ENCODE peak calls at places on chromosomes 2 and 18, in four cellular contexts. G, D, Y and N are unnamed samples.
A peak's percentile ranks its signal among the peaks of the same experiment; 100 is the strongest.

GRCh38 chr2:240405133-240405532 is 30.3 kb upstream of the GPC1 start:
- DNase-seq in Y (no peak), D (no peak), G (no peak), N (no peak)

GRCh38 chr2:209423562-209424541 is at the start of gene MAP2:
- DNase-seq in D (peak; percentile 55), G (peak; percentile 61), Y (no peak), N (peak; percentile 76)

GRCh38 chr2:96952976-96953610 is 33.3 kb downstream of the FAM178B start:
- DNase-seq in D (no peak), G (no peak), Y (no peak), N (no peak)

GRCh38 chr2:16012626-16013501 is 72.5 kb downstream of the MYCN start:
- DNase-seq in G (no peak), Y (no peak), D (no peak), N (no peak)

GRCh38 chr18:50038448-50038847 is 156.5 kb downstream of the MYO5B start:
- DNase-seq in D (no peak), G (no peak), Y (no peak), N (peak; percentile 11)

GRCh38 chr2:42922293-42922692 is 129.9 kb upstream of the HAAO start:
- DNase-seq in Y (no peak), G (no peak), D (no peak), N (no peak)

GRCh38 chr2:207356604-207357003 is 173.2 kb upstream of the CREB1 start:
- DNase-seq in G (no peak), D (no peak), Y (no peak), N (no peak)

GRCh38 chr2:218285604-218286003 is 6.7 kb downstream of the TMBIM1 start:
- DNase-seq in Y (no peak), D (no peak), G (no peak), N (no peak)

GRCh38 chr2:214069254-214069653 is 341.6 kb upstream of the VWC2L start:
- DNase-seq in G (peak; percentile 5), D (peak; percentile 52), Y (no peak), N (peak; percentile 45)

GRCh38 chr2:99488587-99488998 is 1.2 kb downstream of the REV1 start:
- DNase-seq in D (no peak), G (peak; percentile 83), Y (peak; percentile 19), N (peak; percentile 66)

GRCh38 chr2:56088411-56088810 is 95.4 kb upstream of the CCDC85A start:
- DNase-seq in Y (no peak), G (no peak), D (no peak), N (no peak)

GRCh38 chr2:232097758-232098157 is 136.2 kb downstream of the DIS3L2 start:
- DNase-seq in G (no peak), D (no peak), Y (no peak), N (no peak)

GRCh38 chr18:79605481-79605880 is 74.1 kb upstream of the CTDP1 start:
- DNase-seq in G (no peak), Y (no peak), D (no peak), N (no peak)

GRCh38 chr2:20619624-20620024 is 31.3 kb downstream of the HS1BP3 start:
- DNase-seq in G (no peak), Y (no peak), D (no peak), N (no peak)

GRCh38 chr2:108593547-108594098 is 59.4 kb downstream of the LIMS1 start:
- DNase-seq in G (no peak), Y (no peak), D (no peak), N (peak; percentile 38)

DNA sequence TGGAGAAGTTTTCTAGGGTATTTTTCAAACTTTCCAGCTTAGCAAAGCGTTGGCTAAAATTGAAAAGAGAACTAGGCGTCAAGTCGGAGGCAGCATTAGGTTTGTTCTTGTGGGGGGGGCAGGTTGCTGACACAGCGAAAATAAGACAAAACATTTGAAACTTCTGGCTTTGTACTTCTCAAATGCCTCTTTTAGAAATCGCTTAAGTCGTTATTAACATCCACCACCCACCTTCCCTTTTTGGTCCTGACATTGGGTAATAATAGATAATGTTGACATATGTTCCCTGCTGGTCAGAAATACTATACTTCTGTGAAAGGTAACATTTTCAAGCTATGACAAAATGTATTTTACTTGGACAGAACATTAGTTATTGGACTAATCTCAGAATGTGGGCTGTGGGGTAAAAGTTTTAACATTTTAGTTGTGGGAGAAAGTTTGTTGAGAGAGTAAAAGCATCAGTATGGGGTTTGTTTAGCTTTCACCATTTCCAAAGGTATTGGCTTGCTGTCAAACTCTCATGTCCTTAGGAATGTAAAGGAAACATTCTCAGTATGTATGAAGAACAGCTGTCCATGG is 88.1 kb upstream of the ZEB2 start:
- DNase-seq in G (no peak), D (no peak), Y (no peak), N (peak; percentile 29)
- TF ChIP-seq MYC in G (no peak), D (no peak), Y (no peak), N (no peak)

DNA sequence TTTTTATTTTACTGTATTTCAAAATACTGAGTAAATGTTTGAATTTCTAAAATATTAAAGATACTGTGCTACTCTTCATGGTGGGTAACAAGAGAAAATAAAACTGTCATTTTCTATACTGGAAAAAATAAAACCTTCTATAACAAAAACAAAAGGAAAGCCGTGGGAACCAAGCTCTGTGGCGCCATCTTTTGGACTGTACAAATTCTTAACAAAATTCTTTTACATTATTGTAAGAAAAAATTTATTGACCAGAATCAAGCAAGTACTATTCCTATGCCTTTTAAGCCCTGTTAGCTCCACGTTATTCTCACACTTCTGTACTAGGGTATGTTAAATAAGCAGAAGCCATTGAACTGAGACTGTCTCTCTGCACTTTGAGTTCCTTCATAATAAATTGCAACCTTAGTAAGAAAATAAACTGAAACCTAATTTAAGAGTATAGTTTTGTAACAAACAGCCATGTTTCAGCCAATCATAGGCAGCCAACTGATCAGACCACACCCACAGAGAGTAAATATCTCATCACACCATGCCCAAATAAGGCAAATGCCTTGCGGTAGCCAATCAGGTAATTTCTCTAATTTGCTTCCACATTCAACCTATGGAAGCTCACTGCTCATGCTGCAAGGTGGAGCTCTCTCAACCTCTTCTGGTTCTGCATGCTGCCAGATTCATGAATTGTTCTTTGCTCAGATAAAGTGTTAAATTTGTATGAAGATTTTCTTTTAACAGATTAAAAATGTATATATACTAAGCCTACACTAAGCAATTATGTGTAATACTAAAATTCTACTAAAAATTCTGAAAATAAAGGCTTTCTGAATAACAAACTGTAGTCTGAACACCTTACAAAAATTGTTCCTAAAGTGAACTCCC is 42.2 kb downstream of the HIBCH start:
- DNase-seq in G (peak; percentile 32), Y (no peak), D (no peak), N (peak; percentile 55)
- TF ChIP-seq CTCF in G (peak; percentile 51), Y (peak; percentile 12), D (peak; percentile 77), N (peak; percentile 32)

DNA sequence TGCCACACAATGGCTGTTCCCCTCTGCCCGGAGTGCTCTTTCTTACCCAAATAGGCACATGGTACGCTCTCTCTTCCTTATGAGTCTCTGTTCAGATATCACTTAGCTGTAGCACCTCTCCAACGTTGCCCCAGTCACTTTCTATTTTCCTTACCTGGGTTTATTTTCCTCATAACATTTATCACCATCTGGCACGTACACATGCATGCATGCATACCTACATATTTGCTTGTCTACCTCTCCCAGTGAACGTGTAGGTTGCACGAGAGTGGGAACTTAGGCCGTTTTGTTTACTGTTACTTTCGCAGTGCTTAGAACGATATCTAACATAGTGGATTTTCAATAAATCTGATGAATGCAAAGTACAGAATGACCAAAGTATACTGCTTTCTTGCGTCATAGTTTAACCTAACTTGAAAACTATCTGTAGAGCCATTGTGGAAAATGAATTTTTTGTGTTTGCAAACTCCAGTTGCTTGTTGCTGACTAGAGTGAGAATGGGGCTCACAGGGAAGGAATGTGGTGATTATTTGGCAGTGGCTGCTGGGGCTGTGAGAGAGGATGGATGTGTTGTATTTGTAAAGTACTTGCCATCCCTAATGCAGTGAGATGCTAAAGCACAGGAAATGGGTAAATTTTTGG is 47.1 kb downstream of the ACSL3 start:
- DNase-seq in Y (no peak), G (peak; percentile 67), D (no peak), N (no peak)
- TF ChIP-seq MAX in Y (no peak), G (no peak), D (no peak), N (no peak)

DNA sequence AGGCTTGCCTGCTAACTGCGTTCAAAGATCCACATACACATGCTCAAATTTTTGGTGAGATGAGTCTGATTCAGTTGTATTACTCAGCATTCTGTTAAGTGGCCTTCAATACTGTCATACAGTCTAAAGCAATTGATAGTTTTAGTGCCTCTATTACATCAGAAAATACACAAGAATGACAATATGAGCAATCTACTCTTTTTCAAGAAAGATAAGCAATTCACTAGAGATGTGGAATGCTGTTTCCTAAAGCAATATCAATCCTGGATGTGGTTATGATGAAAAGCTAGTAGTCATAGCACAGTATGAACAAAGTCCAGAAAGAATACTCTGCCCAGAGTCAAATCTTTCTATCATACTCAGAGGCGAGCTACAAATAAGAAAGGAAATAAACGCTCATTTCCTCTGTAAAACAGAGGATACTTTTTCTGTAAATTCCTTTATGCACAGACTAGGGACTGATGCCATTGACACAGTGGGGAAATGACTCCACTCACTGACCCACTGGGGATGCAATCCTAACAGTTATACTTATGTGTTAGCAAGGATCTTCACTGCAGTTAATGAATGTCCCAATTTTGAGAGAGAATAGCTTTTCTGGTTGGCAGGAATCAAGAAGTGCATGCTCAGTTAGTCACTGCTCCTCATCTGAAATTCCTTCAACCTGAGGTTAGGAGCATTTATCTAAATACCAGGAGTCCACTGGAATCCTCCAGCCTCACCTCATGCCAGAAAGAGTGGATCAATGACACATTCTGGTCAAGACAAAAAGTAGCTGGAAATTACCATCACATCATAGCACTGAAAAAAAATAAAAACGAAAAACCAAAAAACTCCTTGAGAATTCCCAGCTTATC is 83.3 kb downstream of the PDE11A start:
- DNase-seq in Y (no peak), D (peak; percentile 5), G (no peak), N (no peak)
- TF ChIP-seq MYC in Y (no peak), D (no peak), G (no peak), N (no peak)

DNA sequence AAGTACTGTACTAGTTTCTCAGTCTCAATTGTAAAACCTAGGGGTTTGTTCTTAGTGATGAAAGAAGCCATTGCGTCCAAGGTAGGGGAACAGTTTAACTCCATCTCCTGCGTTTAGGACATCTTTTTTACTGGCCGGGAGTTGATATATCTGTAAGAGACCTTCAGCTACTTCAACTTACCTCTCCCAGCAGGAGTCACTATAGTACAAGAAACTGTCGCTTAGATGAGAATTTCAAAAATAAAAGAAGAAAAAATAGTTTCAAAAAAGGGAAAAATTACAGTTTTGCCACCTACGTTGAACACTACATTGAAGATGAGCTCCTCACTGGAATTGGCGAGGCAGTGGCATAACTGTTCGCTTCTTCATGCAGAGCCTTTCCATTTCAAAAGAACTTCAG is 122.7 kb downstream of the MAP3K20 start:
- DNase-seq in Y (no peak), D (no peak), G (no peak), N (no peak)
- TF ChIP-seq CTCF in Y (no peak), D (no peak), G (no peak), N (no peak)

GRCh38 chr2:202545523-202545922 is 89.2 kb upstream of the FAM117B start:
- DNase-seq in Y (no peak), G (no peak), D (no peak), N (no peak)
- TF ChIP-seq MAX in Y (no peak), G (no peak), D (no peak), N (no peak)

DNA sequence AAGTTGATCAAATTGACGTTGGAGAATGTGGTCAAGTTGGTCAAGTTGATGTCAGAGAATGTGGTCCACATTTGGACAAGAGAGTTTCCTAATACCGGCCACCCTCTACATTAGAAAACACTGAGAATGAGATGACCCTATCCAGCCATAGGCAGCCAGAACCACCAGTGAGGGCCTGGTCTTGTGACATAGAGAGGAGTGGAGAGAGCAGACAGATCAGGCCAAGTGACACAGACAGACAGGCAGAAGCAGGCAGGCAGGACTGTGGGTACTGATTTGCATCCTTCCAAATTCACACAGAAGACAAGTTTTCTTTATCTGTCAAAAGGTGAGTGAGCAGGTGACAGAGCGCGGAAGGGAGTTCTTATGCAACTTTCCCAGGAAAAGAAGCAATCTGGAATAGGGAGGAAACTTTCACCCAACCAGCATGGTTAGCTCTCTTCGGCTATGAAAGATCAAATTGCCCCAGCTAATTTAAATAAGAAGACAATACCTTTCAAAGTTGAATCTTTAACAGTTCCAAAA is 109.1 kb upstream of the PID1 start:
- DNase-seq in D (no peak), G (no peak), Y (no peak), N (no peak)
- TF ChIP-seq MYC in D (no peak), G (no peak), Y (no peak), N (no peak)